ENCODE peak calls at places on chromosomes 1 and 21, in eight cellular contexts. P is H54, Y is adrenal gland, O is lower leg skin, J is upper lobe of left lung, C is IMR-90, Q is uterus, V is stomach. U is an unnamed sample.

GRCh38 chr1:110464340-110464739 is 13.4 kb downstream of the PROK1 start:
- DNase-seq in P (no peak), Y (no peak), O (no peak), J (no peak), C (peak; percentile 87), Q (no peak), V (no peak), U (no peak)

GRCh38 chr1:65339866-65340483 is 30.6 kb downstream of the DNAJC6 start:
- DNase-seq in P (peak; percentile 5), Y (no peak), O (no peak), J (no peak), C (peak; percentile 4), Q (no peak), V (no peak), U (no peak)

GRCh38 chr1:147843486-147843885 is 59.1 kb upstream of the GJA8 start:
- DNase-seq in P (no peak), Y (no peak), O (no peak), J (no peak), C (no peak), Q (no peak), V (no peak), U (peak; percentile 65)

GRCh38 chr21:45259206-45259795 is 28.4 kb downstream of the POFUT2 start:
- DNase-seq in P (no peak), Y (no peak), O (no peak), J (no peak), C (no peak), Q (no peak), V (peak; percentile 35), U (no peak)

GRCh38 chr1:245888809-245889208 is 618.3 kb downstream of the SMYD3 start:
- DNase-seq in P (peak; percentile 20), Y (no peak), O (no peak), J (no peak), C (peak; percentile 41), Q (no peak), V (no peak), U (no peak)

GRCh38 chr1:30005972-30006619 is 717.3 kb downstream of the MATN1 start:
- DNase-seq in P (no peak), Y (no peak), O (no peak), J (no peak), C (no peak), Q (no peak), V (no peak), U (no peak)

GRCh38 chr1:215833936-215834729 is 267.0 kb downstream of the KCTD3 start:
- DNase-seq in P (no peak), Y (no peak), O (no peak), J (no peak), C (peak; percentile 68), Q (no peak), V (no peak), U (no peak)

GRCh38 chr1:211520641-211521040 is 28.7 kb upstream of the RD3 start:
- DNase-seq in P (no peak), Y (no peak), O (no peak), J (no peak), C (no peak), Q (no peak), V (no peak), U (no peak)

GRCh38 chr1:203592728-203593127 is 33.9 kb upstream of the ATP2B4 start:
- DNase-seq in P (no peak), Y (no peak), O (no peak), J (peak; percentile 38), C (peak; percentile 54), Q (no peak), V (no peak), U (no peak)

GRCh38 chr1:111833334-111833733 is 77.6 kb downstream of the DDX20 start:
- DNase-seq in P (no peak), Y (no peak), O (no peak), J (no peak), C (peak; percentile 13), Q (no peak), V (no peak), U (no peak)

GRCh38 chr1:101460709-101461108 is 223.9 kb downstream of the S1PR1 start:
- DNase-seq in P (no peak), Y (no peak), O (no peak), J (no peak), C (no peak), Q (no peak), V (no peak), U (no peak)

GRCh38 chr1:118863688-118864087 is 124.5 kb downstream of the TBX15 start:
- DNase-seq in P (no peak), Y (no peak), O (no peak), J (no peak), C (no peak), Q (no peak), V (no peak), U (no peak)

GRCh38 chr1:27399251-27399885 is 6.9 kb downstream of the GPR3 start:
- DNase-seq in P (no peak), Y (no peak), O (no peak), J (no peak), C (no peak), Q (no peak), V (no peak), U (no peak)

GRCh38 chr21:44887126-44887806 is 13.8 kb upstream of the PTTG1IP start:
- DNase-seq in P (no peak), Y (no peak), O (no peak), J (no peak), C (no peak), Q (no peak), V (no peak), U (no peak)

GRCh38 chr1:40531381-40532061 is at the start of gene ZNF684:
- DNase-seq in P (peak; percentile 94), Y (peak; percentile 90), O (peak; percentile 83), J (peak; percentile 94), C (peak; percentile 95), Q (peak; percentile 86), V (peak; percentile 82), U (peak; percentile 90)
- TF ChIP-seq POLR2A in P (peak; percentile 92), Y (no peak), O (no peak), J (peak; percentile 65), C (peak; percentile 58), Q (peak; percentile 17), V (no peak), U (no peak)

GRCh38 chr21:41560701-41561158 is 52.8 kb upstream of the TMPRSS2 start:
- DNase-seq in P (no peak), Y (no peak), O (no peak), J (no peak), C (no peak), Q (no peak), V (peak; percentile 52), U (no peak)
- TF ChIP-seq POLR2A in P (no peak), Y (no peak), O (no peak), J (no peak), C (no peak), Q (no peak), V (no peak), U (no peak)

GRCh38 chr1:145999321-146000024 is 3.1 kb upstream of the TXNIP start:
- DNase-seq in P (no peak), Y (no peak), O (peak; percentile 58), J (peak; percentile 53), C (no peak), Q (peak; percentile 77), V (peak; percentile 65), U (peak; percentile 79)
- TF ChIP-seq POLR2A in P (no peak), Y (no peak), O (no peak), J (peak; percentile 75), C (no peak), Q (peak; percentile 43), V (no peak), U (no peak)

GRCh38 chr1:50415235-50416149 is 7.8 kb downstream of the DMRTA2 start:
- DNase-seq in P (no peak), Y (no peak), O (no peak), J (no peak), C (no peak), Q (no peak), V (no peak), U (no peak)
- TF ChIP-seq POLR2A in P (no peak), Y (no peak), O (no peak), J (no peak), C (no peak), Q (no peak), V (no peak), U (no peak)

GRCh38 chr1:55593299-55593698 is 378.1 kb upstream of the USP24 start:
- DNase-seq in P (no peak), Y (no peak), O (no peak), J (no peak), C (no peak), Q (no peak), V (no peak), U (no peak)
- TF ChIP-seq POLR2A in P (no peak), Y (no peak), O (no peak), J (no peak), C (no peak), Q (no peak), V (no peak), U (no peak)

GRCh38 chr21:39625211-39625895 is 12.6 kb downstream of the B3GALT5 start:
- DNase-seq in P (no peak), Y (no peak), O (no peak), J (no peak), C (no peak), Q (no peak), V (no peak), U (no peak)
- TF ChIP-seq POLR2A in P (no peak), Y (no peak), O (no peak), J (no peak), C (no peak), Q (no peak), V (no peak), U (no peak)

GRCh38 chr1:155053531-155054105 is 2.5 kb downstream of the ADAM15 start:
- DNase-seq in P (no peak), Y (no peak), O (no peak), J (no peak), C (no peak), Q (no peak), V (no peak), U (no peak)

GRCh38 chr1:155051342-155051776 is 243 bp downstream of the ADAM15 start:
- DNase-seq in P (no peak), Y (no peak), O (no peak), J (no peak), C (no peak), Q (no peak), V (no peak), U (no peak)

GRCh38 chr1:155052412-155053400 is 1.6 kb downstream of the ADAM15 start:
- DNase-seq in P (no peak), Y (no peak), O (no peak), J (peak; percentile 58), C (no peak), Q (peak; percentile 62), V (no peak), U (peak; percentile 36)

GRCh38 chr1:155050560-155051341 is at the start of gene ADAM15:
- DNase-seq in P (peak; percentile 94), Y (peak; percentile 88), O (peak; percentile 73), J (peak; percentile 91), C (peak; percentile 53), Q (peak; percentile 72), V (peak; percentile 91), U (peak; percentile 70)

DNA sequence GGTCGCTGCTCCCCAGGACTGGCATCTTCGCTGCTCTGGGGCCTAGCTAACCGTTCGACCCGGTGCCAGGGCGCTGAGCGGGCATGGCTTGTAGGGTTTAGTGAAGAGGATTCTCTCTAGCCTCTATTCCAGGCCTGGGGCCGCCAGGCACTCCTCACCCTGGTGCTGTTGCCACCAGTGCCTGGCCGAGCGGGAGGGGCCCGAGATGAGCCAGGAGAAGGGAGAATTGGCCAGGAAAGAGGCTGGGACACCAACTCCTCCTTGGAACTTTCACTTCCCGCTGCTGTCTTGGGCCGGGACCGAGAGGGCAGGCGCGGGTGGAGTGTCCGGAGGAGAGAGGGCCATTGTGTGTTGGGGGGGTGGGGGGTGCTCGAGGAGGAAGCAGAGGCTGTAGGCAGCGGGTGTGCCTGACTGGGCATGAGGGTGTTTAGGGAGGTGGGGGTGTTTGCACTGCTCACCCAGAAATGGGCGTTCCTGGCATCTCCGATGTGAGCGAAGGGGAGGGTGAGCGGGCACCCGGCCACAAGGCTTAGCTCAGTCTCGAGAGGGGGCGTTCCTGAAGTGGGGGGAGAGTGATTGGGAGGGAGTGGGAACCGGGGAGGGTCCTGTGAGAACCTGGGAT is 772 bp downstream of the ADAM15 start:
- DNase-seq in P (peak; percentile 71), Y (peak; percentile 46), O (peak; percentile 63), J (peak; percentile 85), C (peak; percentile 13), Q (peak; percentile 72), V (peak; percentile 65), U (peak; percentile 76)
- TF ChIP-seq POLR2A in P (no peak), Y (no peak), O (no peak), J (no peak), C (no peak), Q (no peak), V (no peak), U (no peak)